ENCODE peak calls at places on chromosomes 4 and X, in five cellular contexts. One of them, this sample, is unnamed.

GRCh38 chr4:15585331-15585730 is 69.8 kb downstream of the FBXL5 start:
- DNase-seq in HS-27A: no peak
- DNase-seq in GM13977: no peak
- DNase-seq in natural killer cell: no peak
- DNase-seq in activated T-cell treated with anti-CD3 and anti-CD28 coated beads, Interleukin-2, amount 50 U/mL, for 72 hours: no peak
- DNase-seq in this sample: no peak

GRCh38 chrX:7514871-7515599 is 327.9 kb upstream of the VCX start:
- DNase-seq in GM13977: no peak
- DNase-seq in natural killer cell: no peak
- DNase-seq in activated T-cell treated with anti-CD3 and anti-CD28 coated beads, Interleukin-2, amount 50 U/mL, for 72 hours: no peak
- DNase-seq in HS-27A: no peak
- DNase-seq in this sample: no peak

GRCh38 chr4:5037553-5038551 is 13.4 kb upstream of the STK32B start:
- DNase-seq in activated T-cell treated with anti-CD3 and anti-CD28 coated beads, Interleukin-2, amount 50 U/mL, for 72 hours: no peak
- DNase-seq in HS-27A: peak; percentile 87
- DNase-seq in GM13977: no peak
- DNase-seq in natural killer cell: no peak
- DNase-seq in this sample: no peak

GRCh38 chr4:138857399-138857798 is 158.2 kb upstream of the NOCT start:
- DNase-seq in HS-27A: no peak
- DNase-seq in GM13977: no peak
- DNase-seq in natural killer cell: no peak
- DNase-seq in activated T-cell treated with anti-CD3 and anti-CD28 coated beads, Interleukin-2, amount 50 U/mL, for 72 hours: no peak
- DNase-seq in this sample: no peak

GRCh38 chr4:3418029-3418762 is 23.6 kb upstream of the HGFAC start:
- DNase-seq in natural killer cell: no peak
- DNase-seq in HS-27A: no peak
- DNase-seq in activated T-cell treated with anti-CD3 and anti-CD28 coated beads, Interleukin-2, amount 50 U/mL, for 72 hours: no peak
- DNase-seq in GM13977: no peak
- DNase-seq in this sample: no peak

GRCh38 chr4:86482851-86483490 is 111.1 kb upstream of the PTPN13 start:
- DNase-seq in natural killer cell: no peak
- DNase-seq in activated T-cell treated with anti-CD3 and anti-CD28 coated beads, Interleukin-2, amount 50 U/mL, for 72 hours: no peak
- DNase-seq in HS-27A: no peak
- DNase-seq in GM13977: peak; percentile 10
- DNase-seq in this sample: no peak

GRCh38 chr4:6092131-6092530 is 73.9 kb upstream of the C4orf50 start:
- DNase-seq in HS-27A: no peak
- DNase-seq in natural killer cell: no peak
- DNase-seq in GM13977: no peak
- DNase-seq in activated T-cell treated with anti-CD3 and anti-CD28 coated beads, Interleukin-2, amount 50 U/mL, for 72 hours: no peak
- DNase-seq in this sample: peak; percentile 12

GRCh38 chr4:150078996-150079581 is 844 bp downstream of the DCLK2 start:
- DNase-seq in natural killer cell: no peak
- DNase-seq in HS-27A: peak; percentile 59
- DNase-seq in activated T-cell treated with anti-CD3 and anti-CD28 coated beads, Interleukin-2, amount 50 U/mL, for 72 hours: peak; percentile 43
- DNase-seq in GM13977: peak; percentile 57
- DNase-seq in this sample: peak; percentile 46

GRCh38 chr4:75289843-75290616 is 224.2 kb downstream of the RCHY1 start:
- DNase-seq in HS-27A: no peak
- DNase-seq in activated T-cell treated with anti-CD3 and anti-CD28 coated beads, Interleukin-2, amount 50 U/mL, for 72 hours: no peak
- DNase-seq in natural killer cell: no peak
- DNase-seq in GM13977: peak; percentile 27
- DNase-seq in this sample: peak; percentile 67

GRCh38 chrX:153469811-153470410 is 465 bp downstream of the HAUS7 start:
- DNase-seq in activated T-cell treated with anti-CD3 and anti-CD28 coated beads, Interleukin-2, amount 50 U/mL, for 72 hours: peak; percentile 22
- DNase-seq in GM13977: no peak
- DNase-seq in HS-27A: no peak
- DNase-seq in natural killer cell: peak; percentile 18
- DNase-seq in this sample: peak; percentile 43

GRCh38 chr4:76235915-76236314 is 15.6 kb upstream of the FAM47E start:
- DNase-seq in HS-27A: no peak
- DNase-seq in natural killer cell: no peak
- DNase-seq in activated T-cell treated with anti-CD3 and anti-CD28 coated beads, Interleukin-2, amount 50 U/mL, for 72 hours: no peak
- DNase-seq in GM13977: no peak
- DNase-seq in this sample: no peak

GRCh38 chr4:1812720-1813119 is 19.6 kb downstream of the FGFR3 start:
- DNase-seq in activated T-cell treated with anti-CD3 and anti-CD28 coated beads, Interleukin-2, amount 50 U/mL, for 72 hours: no peak
- DNase-seq in GM13977: no peak
- DNase-seq in natural killer cell: no peak
- DNase-seq in HS-27A: no peak
- DNase-seq in this sample: no peak

GRCh38 chrX:101452051-101452450 is 33.2 kb upstream of the ARMCX4 start:
- DNase-seq in natural killer cell: no peak
- DNase-seq in HS-27A: no peak
- DNase-seq in activated T-cell treated with anti-CD3 and anti-CD28 coated beads, Interleukin-2, amount 50 U/mL, for 72 hours: no peak
- DNase-seq in GM13977: no peak
- DNase-seq in this sample: no peak

GRCh38 chrX:830532-830931 is 199.9 kb downstream of the SHOX start:
- DNase-seq in GM13977: no peak
- DNase-seq in natural killer cell: no peak
- DNase-seq in HS-27A: no peak
- DNase-seq in activated T-cell treated with anti-CD3 and anti-CD28 coated beads, Interleukin-2, amount 50 U/mL, for 72 hours: no peak
- DNase-seq in this sample: no peak

GRCh38 chr4:176548571-176548970 is 228.8 kb downstream of the SPCS3 start:
- DNase-seq in activated T-cell treated with anti-CD3 and anti-CD28 coated beads, Interleukin-2, amount 50 U/mL, for 72 hours: no peak
- DNase-seq in GM13977: no peak
- DNase-seq in HS-27A: peak; percentile 72
- DNase-seq in natural killer cell: no peak
- DNase-seq in this sample: no peak

GRCh38 chr4:10460313-10461047 is 3.3 kb upstream of the ZNF518B start:
- DNase-seq in GM13977: peak; percentile 21
- DNase-seq in natural killer cell: no peak
- DNase-seq in activated T-cell treated with anti-CD3 and anti-CD28 coated beads, Interleukin-2, amount 50 U/mL, for 72 hours: peak; percentile 72
- DNase-seq in HS-27A: no peak
- DNase-seq in this sample: peak; percentile 30

GRCh38 chr4:159145318-159146006 is 42.6 kb downstream of the RAPGEF2 start:
- DNase-seq in GM13977: no peak
- DNase-seq in activated T-cell treated with anti-CD3 and anti-CD28 coated beads, Interleukin-2, amount 50 U/mL, for 72 hours: no peak
- DNase-seq in natural killer cell: no peak
- DNase-seq in HS-27A: no peak
- DNase-seq in this sample: no peak

GRCh38 chr4:168485511-168485910 is 5.2 kb upstream of the DDX60L start:
- DNase-seq in HS-27A: no peak
- DNase-seq in natural killer cell: no peak
- DNase-seq in activated T-cell treated with anti-CD3 and anti-CD28 coated beads, Interleukin-2, amount 50 U/mL, for 72 hours: no peak
- DNase-seq in GM13977: no peak
- DNase-seq in this sample: no peak

GRCh38 chr4:142095886-142096605 is 459.7 kb downstream of the IL15 start:
- DNase-seq in natural killer cell: no peak
- DNase-seq in HS-27A: peak; percentile 89
- DNase-seq in activated T-cell treated with anti-CD3 and anti-CD28 coated beads, Interleukin-2, amount 50 U/mL, for 72 hours: no peak
- DNase-seq in GM13977: no peak
- DNase-seq in this sample: no peak

GRCh38 chr4:111937368-111937767 is 207.9 kb upstream of the FAM241A start:
- DNase-seq in GM13977: peak; percentile 17
- DNase-seq in HS-27A: no peak
- DNase-seq in activated T-cell treated with anti-CD3 and anti-CD28 coated beads, Interleukin-2, amount 50 U/mL, for 72 hours: no peak
- DNase-seq in natural killer cell: no peak
- DNase-seq in this sample: peak; percentile 36

GRCh38 chr4:176036585-176037205 is 28.9 kb upstream of the WDR17 start:
- DNase-seq in GM13977: no peak
- DNase-seq in natural killer cell: no peak
- DNase-seq in activated T-cell treated with anti-CD3 and anti-CD28 coated beads, Interleukin-2, amount 50 U/mL, for 72 hours: no peak
- DNase-seq in HS-27A: no peak
- DNase-seq in this sample: peak; percentile 44

GRCh38 chr4:96170198-96170597 is 330.3 kb downstream of the PDHA2 start:
- DNase-seq in natural killer cell: no peak
- DNase-seq in activated T-cell treated with anti-CD3 and anti-CD28 coated beads, Interleukin-2, amount 50 U/mL, for 72 hours: no peak
- DNase-seq in GM13977: no peak
- DNase-seq in HS-27A: no peak
- DNase-seq in this sample: peak; percentile 1

GRCh38 chrX:50114113-50114512 is 86.7 kb downstream of the AKAP4 start:
- DNase-seq in natural killer cell: no peak
- DNase-seq in HS-27A: no peak
- DNase-seq in activated T-cell treated with anti-CD3 and anti-CD28 coated beads, Interleukin-2, amount 50 U/mL, for 72 hours: no peak
- DNase-seq in GM13977: no peak
- DNase-seq in this sample: no peak

GRCh38 chr4:124329134-124329533 is 383.4 kb downstream of the ANKRD50 start:
- DNase-seq in GM13977: no peak
- DNase-seq in natural killer cell: no peak
- DNase-seq in HS-27A: no peak
- DNase-seq in activated T-cell treated with anti-CD3 and anti-CD28 coated beads, Interleukin-2, amount 50 U/mL, for 72 hours: no peak
- DNase-seq in this sample: no peak

This sample was measured in GM12865.